ENCODE peak calls at places on chromosomes 7 and 10, in nine cellular contexts. E, U, A, B, O, F, X, G and J are unnamed samples.

GRCh38 chr10:98649170-98649569 is 202.4 kb upstream of the HPS1 start:
- DNase-seq in E (no peak), U (no peak), A (no peak), B (no peak), O (no peak), F (no peak), X (no peak), G (no peak), J (no peak)

GRCh38 chr10:104197364-104197763 is 34.8 kb downstream of the CFAP43 start:
- DNase-seq in E (no peak), U (no peak), A (no peak), B (no peak), O (no peak), F (no peak), X (no peak), G (no peak), J (no peak)

GRCh38 chr10:78398385-78398784 is 364.7 kb downstream of the RPS24 start:
- DNase-seq in E (no peak), U (no peak), A (no peak), B (no peak), O (no peak), F (no peak), X (no peak), G (no peak), J (no peak)

GRCh38 chr10:87733081-87733480 is 73.4 kb downstream of the PAPSS2 start:
- DNase-seq in E (no peak), U (no peak), A (no peak), B (no peak), O (no peak), F (no peak), X (no peak), G (no peak), J (no peak)

GRCh38 chr7:101998904-101999236 is 181.4 kb downstream of the CUX1 start:
- DNase-seq in E (no peak), U (no peak), A (no peak), B (no peak), O (no peak), F (no peak), X (no peak), G (no peak), J (peak)

GRCh38 chr10:55803055-55803454 is 558.0 kb downstream of the ZWINT start:
- DNase-seq in E (no peak), U (no peak), A (no peak), B (no peak), O (no peak), F (no peak), X (no peak), G (no peak), J (no peak)

GRCh38 chr7:75650062-75650461 is 88.7 kb downstream of the HIP1 start:
- DNase-seq in E (no peak), U (no peak), A (no peak), B (no peak), O (peak), F (no peak), X (no peak), G (no peak), J (no peak)

GRCh38 chr10:100021322-100021721 is 11.6 kb upstream of the DNMBP start:
- DNase-seq in E (no peak), U (no peak), A (no peak), B (no peak), O (no peak), F (no peak), X (no peak), G (no peak), J (no peak)

GRCh38 chr10:986881-987634 is 1.2 kb upstream of the GTPBP4 start:
- DNase-seq in E (no peak), U (peak), A (no peak), B (peak), O (no peak), F (no peak), X (peak), G (peak), J (no peak)

GRCh38 chr7:22666732-22667131 is 60.3 kb upstream of the IL6 start:
- DNase-seq in E (no peak), U (no peak), A (no peak), B (no peak), O (peak), F (no peak), X (peak), G (no peak), J (no peak)

GRCh38 chr10:88270871-88271713 is 312.0 kb downstream of the RNLS start:
- DNase-seq in E (peak), U (no peak), A (peak), B (no peak), O (no peak), F (peak), X (peak), G (peak), J (no peak)

GRCh38 chr10:125083576-125083920 is 76.8 kb downstream of the CTBP2 start:
- DNase-seq in E (peak), U (no peak), A (no peak), B (no peak), O (no peak), F (no peak), X (peak), G (peak), J (no peak)

GRCh38 chr10:13787015-13787421 is 200.3 kb downstream of the PRPF18 start:
- DNase-seq in E (no peak), U (no peak), A (peak), B (no peak), O (no peak), F (peak), X (no peak), G (no peak), J (no peak)

GRCh38 chr10:65194555-65194954 is 1673.4 kb downstream of the REEP3 start:
- DNase-seq in E (peak), U (no peak), A (no peak), B (no peak), O (no peak), F (no peak), X (no peak), G (no peak), J (no peak)

GRCh38 chr7:141225916-141226618 is 152.2 kb downstream of the TMEM178B start:
- DNase-seq in E (no peak), U (no peak), A (no peak), B (no peak), O (no peak), F (no peak), X (no peak), G (no peak), J (no peak)

GRCh38 chr10:78961760-78962159 is 107.0 kb upstream of the ZMIZ1 start:
- DNase-seq in E (no peak), U (no peak), A (no peak), B (no peak), O (no peak), F (no peak), X (no peak), G (no peak), J (no peak)

GRCh38 chr10:84230359-84230758 is 5.0 kb upstream of the LRIT2 start:
- DNase-seq in E (no peak), U (no peak), A (no peak), B (no peak), O (no peak), F (no peak), X (peak), G (no peak), J (no peak)

GRCh38 chr10:76640765-76641164 is 996.8 kb downstream of the KCNMA1 start:
- DNase-seq in E (no peak), U (no peak), A (no peak), B (no peak), O (no peak), F (no peak), X (no peak), G (no peak), J (no peak)

GRCh38 chr7:10412426-10413019 is 561.1 kb upstream of the PHF14 start:
- DNase-seq in E (peak), U (peak), A (no peak), B (peak), O (peak), F (no peak), X (peak), G (no peak), J (peak)

GRCh38 chr10:69936091-69936490 is 116.6 kb upstream of the MACROH2A2 start:
- DNase-seq in E (no peak), U (no peak), A (no peak), B (no peak), O (peak), F (no peak), X (no peak), G (no peak), J (no peak)

GRCh38 chr10:89165923-89166322 is 41.2 kb downstream of the CH25H start:
- DNase-seq in E (no peak), U (no peak), A (no peak), B (no peak), O (no peak), F (no peak), X (peak), G (no peak), J (no peak)

GRCh38 chr10:516766-517165 is 172.7 kb downstream of the DIP2C start:
- DNase-seq in E (no peak), U (no peak), A (no peak), B (no peak), O (no peak), F (no peak), X (no peak), G (no peak), J (peak)

GRCh38 chr10:46222364-46222935 is 64.3 kb upstream of the ANTXRL start:
- DNase-seq in E (no peak), U (no peak), A (no peak), B (no peak), O (no peak), F (no peak), X (peak), G (no peak), J (no peak)

GRCh38 chr7:158864833-158865232 is 8.5 kb downstream of the DYNC2I1 start:
- DNase-seq in E (no peak), U (no peak), A (no peak), B (no peak), O (no peak), F (no peak), X (no peak), G (no peak), J (no peak)